ENCODE peak calls at places on chromosomes 3 and 15, in six cellular contexts. Y is OCI-LY7, R is mucosa of descending colon, D is BE2C, P is natural killer cell, J is uterus. S is an unnamed sample.

GRCh38 chr3:16388850-16389411 is 123.9 kb downstream of the OXNAD1 start:
- DNase-seq in Y (no peak), R (no peak), D (no peak), P (no peak), J (no peak), S (no peak)

GRCh38 chr15:63388511-63388910 is 6.9 kb upstream of the CA12 start:
- DNase-seq in Y (no peak), R (no peak), D (no peak), P (no peak), J (no peak), S (no peak)

GRCh38 chr3:58164199-58164879 is 46.4 kb downstream of the DNASE1L3 start:
- DNase-seq in Y (no peak), R (no peak), D (peak; percentile 15), P (no peak), J (peak; percentile 48), S (no peak)

GRCh38 chr3:57961828-57962447 is 46.3 kb upstream of the FLNB start:
- DNase-seq in Y (peak; percentile 53), R (peak; percentile 56), D (no peak), P (no peak), J (no peak), S (no peak)

GRCh38 chr15:49697121-49697520 is 76.3 kb downstream of the DTWD1 start:
- DNase-seq in Y (no peak), R (no peak), D (no peak), P (no peak), J (no peak), S (no peak)

GRCh38 chr3:149245738-149246451 is 24.3 kb upstream of the CP start:
- DNase-seq in Y (peak; percentile 76), R (no peak), D (no peak), P (no peak), J (no peak), S (no peak)

GRCh38 chr3:75768303-75769017 is 16.9 kb downstream of the ZNF717 start:
- DNase-seq in Y (no peak), R (no peak), D (no peak), P (no peak), J (no peak), S (no peak)

GRCh38 chr3:171688593-171688992 is 121.7 kb downstream of the PLD1 start:
- DNase-seq in Y (no peak), R (no peak), D (no peak), P (no peak), J (no peak), S (no peak)

GRCh38 chr3:39990532-39990931 is 181.1 kb downstream of the MYRIP start:
- DNase-seq in Y (peak; percentile 56), R (peak; percentile 63), D (peak; percentile 47), P (no peak), J (no peak), S (no peak)

GRCh38 chr3:160948273-160948672 is 156.9 kb downstream of the B3GALNT1 start:
- DNase-seq in Y (no peak), R (no peak), D (no peak), P (no peak), J (no peak), S (no peak)

GRCh38 chr3:32455609-32456428 is 46.8 kb downstream of the CMTM6 start:
- DNase-seq in Y (no peak), R (peak; percentile 1), D (no peak), P (no peak), J (no peak), S (no peak)

GRCh38 chr3:17044844-17045243 is 160.1 kb downstream of the PLCL2 start:
- DNase-seq in Y (no peak), R (no peak), D (no peak), P (no peak), J (no peak), S (no peak)

GRCh38 chr15:41798607-41799487 is 24.6 kb downstream of the MAPKBP1 start:
- DNase-seq in Y (no peak), R (no peak), D (no peak), P (no peak), J (no peak), S (no peak)

GRCh38 chr15:73637527-73637926 is 4.3 kb upstream of the NPTN start:
- DNase-seq in Y (no peak), R (no peak), D (no peak), P (no peak), J (no peak), S (no peak)

GRCh38 chr3:31804251-31805051 is 176.6 kb downstream of the OSBPL10 start:
- DNase-seq in Y (no peak), R (no peak), D (no peak), P (no peak), J (peak; percentile 39), S (no peak)

GRCh38 chr3:29465836-29466235 is 185.0 kb downstream of the RBMS3 start:
- DNase-seq in Y (no peak), R (no peak), D (peak; percentile 25), P (no peak), J (no peak), S (no peak)

GRCh38 chr15:73331501-73331900 is 37.3 kb downstream of the HCN4 start:
- DNase-seq in Y (no peak), R (no peak), D (no peak), P (no peak), J (no peak), S (no peak)

GRCh38 chr15:98648654-98649537 is 557 bp downstream of the IGF1R start:
- DNase-seq in Y (peak; percentile 71), R (peak; percentile 50), D (peak; percentile 65), P (peak; percentile 35), J (peak; percentile 58), S (peak; percentile 41)

GRCh38 chr15:43911235-43911661 is 84.4 kb downstream of the WDR76 start:
- DNase-seq in Y (no peak), R (no peak), D (no peak), P (no peak), J (no peak), S (no peak)

GRCh38 chr3:112437146-112438022 is 61.9 kb downstream of the BTLA start:
- DNase-seq in Y (peak; percentile 77), R (no peak), D (no peak), P (no peak), J (no peak), S (no peak)

GRCh38 chr15:82903511-82903910 is 49.0 kb downstream of the HOMER2 start:
- DNase-seq in Y (no peak), R (no peak), D (no peak), P (no peak), J (no peak), S (no peak)

GRCh38 chr3:138898301-138898700 is 48.6 kb downstream of the FOXL2 start:
- DNase-seq in Y (no peak), R (peak; percentile 29), D (no peak), P (no peak), J (no peak), S (no peak)

GRCh38 chr3:22734207-22734606 is 468.9 kb upstream of the UBE2E2 start:
- DNase-seq in Y (no peak), R (peak; percentile 56), D (no peak), P (no peak), J (no peak), S (no peak)

GRCh38 chr15:68990755-68991500 is 23.6 kb upstream of the NOX5 start:
- DNase-seq in Y (no peak), R (no peak), D (no peak), P (no peak), J (no peak), S (no peak)

DNA sequence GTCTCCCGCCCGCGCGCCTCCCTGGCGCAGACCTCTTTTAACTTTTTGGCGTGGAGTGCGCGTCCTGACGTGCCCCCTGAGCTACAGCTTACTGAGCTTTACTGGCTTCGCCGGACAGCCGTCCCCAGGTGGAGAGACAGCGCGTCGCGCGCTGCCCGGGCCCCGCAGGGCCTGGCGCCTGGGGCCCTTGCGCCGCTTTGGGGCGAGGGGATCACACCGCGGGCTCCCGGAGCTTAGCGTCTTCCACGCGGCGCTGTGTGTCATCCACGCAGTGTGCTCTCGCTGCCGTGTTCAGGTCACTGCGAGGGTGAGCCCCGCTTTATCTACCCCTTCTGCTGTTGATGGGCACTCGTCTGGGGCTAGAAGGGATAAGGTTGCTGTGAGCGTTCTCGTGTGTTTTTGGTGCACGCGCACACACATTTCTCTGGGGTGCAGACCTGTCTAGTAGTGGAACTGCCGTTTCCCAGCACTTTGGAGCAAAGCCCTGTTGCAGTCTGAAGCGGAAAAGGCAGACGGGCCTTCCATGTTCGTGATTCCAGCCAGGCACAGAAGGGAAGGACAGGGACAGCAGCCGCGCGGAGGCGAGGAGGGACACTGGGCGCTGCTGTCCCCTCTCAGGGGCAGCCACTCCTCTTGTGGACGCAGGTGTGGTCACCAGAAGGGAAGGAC is 33.1 kb upstream of the ALDH1L1 start:
- DNase-seq in Y (no peak), R (no peak), D (no peak), P (no peak), J (peak; percentile 27), S (no peak)
- TF ChIP-seq CTCF in Y (no peak), R (no peak), D (no peak), P (no peak), J (no peak), S (no peak)

DNA sequence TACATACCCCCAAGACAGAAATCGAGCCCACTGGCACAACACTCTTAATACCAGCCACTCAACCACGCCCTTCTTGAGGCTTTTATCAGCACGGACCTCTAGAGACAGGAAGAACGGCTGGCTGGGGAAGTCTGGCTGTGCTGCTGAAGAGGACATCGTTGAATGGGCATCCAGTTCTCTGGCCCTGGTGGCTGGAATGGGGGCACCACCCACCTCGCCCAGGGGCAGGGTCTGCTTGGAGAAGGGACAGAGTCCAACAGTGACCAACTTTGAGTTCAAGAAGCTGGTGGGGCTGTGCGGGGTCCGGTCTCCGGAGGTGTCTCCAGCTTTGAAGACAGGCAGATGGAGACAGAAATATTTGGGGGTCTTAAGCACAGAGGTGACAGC is 77.5 kb downstream of the ATP10A start:
- DNase-seq in Y (no peak), R (no peak), D (no peak), P (no peak), J (no peak), S (no peak)
- TF ChIP-seq CTCF in Y (no peak), R (no peak), D (no peak), P (no peak), J (no peak), S (no peak)

GRCh38 chr3:133457465-133458067 is 57.7 kb downstream of the BFSP2 start:
- DNase-seq in Y (peak; percentile 64), R (no peak), D (no peak), P (no peak), J (no peak), S (no peak)
- TF ChIP-seq CTCF in Y (peak; percentile 87), R (no peak), D (peak; percentile 71), P (no peak), J (no peak), S (no peak)

DNA sequence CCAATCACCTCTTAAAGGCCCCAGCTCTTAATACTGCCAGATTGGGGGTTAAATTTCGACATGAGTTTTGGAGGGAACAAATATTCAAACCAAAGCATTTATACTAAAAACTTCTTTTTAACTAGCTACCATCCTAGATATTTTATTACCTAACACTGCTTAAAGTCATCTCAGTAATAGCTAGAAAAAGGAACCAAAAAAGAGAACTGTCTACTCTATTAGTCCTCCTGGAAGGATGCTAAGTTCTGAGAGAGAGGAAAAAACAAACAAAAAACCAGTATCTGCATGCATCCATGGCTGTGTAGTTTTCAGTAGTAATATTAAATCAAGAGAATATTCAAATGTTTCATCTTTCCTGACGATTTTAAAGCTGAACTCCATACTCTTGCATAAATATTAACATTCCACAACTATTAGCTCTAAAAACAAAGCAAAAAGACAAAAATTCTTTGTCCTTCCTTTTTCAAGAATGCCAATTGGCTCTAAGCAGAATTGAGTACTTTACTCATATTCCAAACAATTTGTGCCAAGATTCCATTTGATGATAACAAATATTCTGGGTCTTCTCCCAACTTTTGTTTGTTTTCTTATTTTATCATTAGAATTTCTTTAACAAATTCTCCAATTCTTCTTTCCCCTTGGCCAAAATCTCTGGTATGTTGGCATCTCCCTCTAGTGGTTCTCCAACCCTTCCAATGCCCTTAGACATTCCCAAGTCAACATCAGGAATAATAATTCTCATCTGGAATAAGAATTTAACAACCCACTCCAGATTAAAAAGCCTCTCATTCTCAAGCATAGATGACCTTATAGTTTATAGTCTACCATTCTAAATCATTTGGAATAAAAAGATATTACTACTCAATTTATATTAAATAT is 5.5 kb downstream of the CPOX start:
- DNase-seq in Y (no peak), R (no peak), D (no peak), P (no peak), J (no peak), S (no peak)
- TF ChIP-seq CTCF in Y (peak; percentile 31), R (no peak), D (peak; percentile 45), P (no peak), J (no peak), S (no peak)